ENCODE peak calls at places on chromosomes 13 and 19, in seven cellular contexts. T, N, Q, H, Z, C and O are unnamed samples.

GRCh38 chr19:42154471-42155323 is 22.5 kb upstream of the POU2F2 start:
- DNase-seq in H (no peak), C (no peak), N (no peak), Q (no peak), T (no peak), Z (no peak), O (no peak)

GRCh38 chr19:51093066-51093465 is 10.4 kb upstream of the KLK14 start:
- DNase-seq in Q (peak), N (no peak), T (no peak), H (no peak), C (no peak), Z (no peak), O (no peak)

GRCh38 chr13:58855283-58855682 is 1223.7 kb downstream of the PCDH17 start:
- DNase-seq in Q (no peak), Z (no peak), T (no peak), N (no peak), H (no peak), C (peak), O (no peak)

GRCh38 chr13:40488869-40489391 is 177.5 kb downstream of the FOXO1 start:
- DNase-seq in Z (no peak), N (peak), Q (no peak), H (no peak), T (no peak), C (no peak), O (no peak)

GRCh38 chr19:27657271-27658051 is 1555.5 kb downstream of the UQCRFS1 start:
- DNase-seq in Z (peak), C (no peak), N (no peak), Q (no peak), T (no peak), H (no peak), O (no peak)

GRCh38 chr13:99425485-99426341 is 75.6 kb upstream of the TM9SF2 start:
- DNase-seq in C (no peak), N (peak), T (no peak), Q (peak), Z (no peak), H (peak), O (no peak)

GRCh38 chr19:1489463-1489971 is 633 bp downstream of the PCSK4 start:
- DNase-seq in C (no peak), H (no peak), T (no peak), Q (no peak), N (no peak), Z (no peak), O (no peak)

GRCh38 chr13:79423801-79424642 is 18.0 kb upstream of the RBM26 start:
- DNase-seq in Z (no peak), C (peak), N (no peak), T (no peak), H (no peak), Q (peak), O (no peak)

GRCh38 chr19:48493718-48494515 is 17.7 kb downstream of the LMTK3 start:
- DNase-seq in Q (no peak), C (no peak), T (no peak), Z (peak), N (no peak), H (no peak), O (no peak)

GRCh38 chr13:34647379-34647778 is 294.7 kb upstream of the NBEA start:
- DNase-seq in T (no peak), Q (no peak), H (no peak), N (no peak), Z (no peak), C (no peak), O (no peak)

GRCh38 chr13:42011601-42012401 is 36.6 kb upstream of the DGKH start:
- DNase-seq in Z (peak), T (no peak), N (no peak), Q (no peak), C (no peak), H (no peak), O (no peak)

GRCh38 chr13:29743229-29743786 is 107.1 kb downstream of the UBL3 start:
- DNase-seq in T (no peak), C (no peak), Q (no peak), H (no peak), N (no peak), Z (peak), O (no peak)

GRCh38 chr13:111468037-111468959 is 147.9 kb downstream of the TEX29 start:
- DNase-seq in T (no peak), N (no peak), H (no peak), C (no peak), Q (no peak), Z (no peak), O (no peak)

GRCh38 chr13:97474581-97474980 is 40.6 kb downstream of the RAP2A start:
- DNase-seq in N (no peak), H (no peak), Q (no peak), C (no peak), Z (no peak), T (no peak), O (no peak)